ENCODE peak calls at places on chromosomes 13 and 19, in nine cellular contexts. R is AG10803; P is keratinocyte; I is upper lobe of left lung; A is right lobe of liver; B is CD8-positive, alpha-beta T cell; Y is tibial artery; H is cardiac muscle cell; S is ascending aorta. U is an unnamed sample.

GRCh38 chr13:50129923-50130685 is 114.9 kb downstream of the KCNRG start:
- DNase-seq in R (peak), P (no peak), I (peak), A (peak), B (peak), Y (peak), H (peak), S (peak), U (peak)

GRCh38 chr13:27379694-27380596 is 44.5 kb upstream of the GTF3A start:
- DNase-seq in R (peak), P (no peak), I (peak), A (peak), B (peak), Y (peak), H (peak), S (peak), U (peak)

GRCh38 chr19:33667141-33667540 is 45.4 kb downstream of the CHST8 start:
- DNase-seq in R (no peak), P (no peak), I (no peak), A (no peak), B (no peak), Y (no peak), H (no peak), S (no peak), U (no peak)

GRCh38 chr19:45768644-45769053 is 403 bp downstream of the SIX5 start:
- DNase-seq in R (peak), P (no peak), I (peak), A (peak), B (peak), Y (no peak), H (peak), S (no peak), U (no peak)

GRCh38 chr19:13164370-13165090 is 14.3 kb downstream of the IER2 start:
- DNase-seq in R (peak), P (no peak), I (peak), A (peak), B (peak), Y (peak), H (peak), S (peak), U (peak)

GRCh38 chr19:45448887-45449299 is 18.9 kb upstream of the FOSB start:
- DNase-seq in R (peak), P (peak), I (no peak), A (no peak), B (no peak), Y (no peak), H (peak), S (no peak), U (peak)

GRCh38 chr13:33497146-33497845 is 211.7 kb upstream of the STARD13 start:
- DNase-seq in R (no peak), P (no peak), I (no peak), A (no peak), B (no peak), Y (no peak), H (peak), S (no peak), U (peak)

GRCh38 chr19:1248454-1249297 is at the start of gene MIDN:
- DNase-seq in R (peak), P (no peak), I (peak), A (peak), B (peak), Y (peak), H (peak), S (peak), U (peak)

GRCh38 chr19:16449330-16449961 is 22.3 kb downstream of the EPS15L1 start:
- DNase-seq in R (no peak), P (no peak), I (no peak), A (no peak), B (peak), Y (no peak), H (no peak), S (no peak), U (no peak)

GRCh38 chr13:23710366-23710765 is 140.2 kb downstream of the TNFRSF19 start:
- DNase-seq in R (no peak), P (no peak), I (no peak), A (no peak), B (no peak), Y (no peak), H (no peak), S (no peak), U (no peak)

GRCh38 chr19:19053508-19054314 is 10.1 kb upstream of the SLC25A42 start:
- DNase-seq in R (peak), P (no peak), I (peak), A (peak), B (peak), Y (no peak), H (peak), S (no peak), U (peak)

GRCh38 chr13:111326981-111327642 is 6.7 kb downstream of the TEX29 start:
- DNase-seq in R (no peak), P (no peak), I (peak), A (no peak), B (no peak), Y (peak), H (no peak), S (peak), U (no peak)

GRCh38 chr19:29677001-29677781 is 11.9 kb downstream of the PLEKHF1 start:
- DNase-seq in R (no peak), P (no peak), I (no peak), A (no peak), B (no peak), Y (peak), H (no peak), S (no peak), U (no peak)

GRCh38 chr13:84400711-84401110 is 518.4 kb upstream of the SLITRK1 start:
- DNase-seq in R (peak), P (peak), I (no peak), A (no peak), B (no peak), Y (no peak), H (peak), S (no peak), U (peak)

GRCh38 chr19:17952041-17952976 is 14.6 kb upstream of the KCNN1 start:
- DNase-seq in R (no peak), P (no peak), I (peak), A (no peak), B (no peak), Y (no peak), H (no peak), S (no peak), U (no peak)

GRCh38 chr13:114146629-114147028 is 14.2 kb upstream of the RASA3 start:
- DNase-seq in R (no peak), P (no peak), I (no peak), A (no peak), B (peak), Y (peak), H (no peak), S (no peak), U (no peak)

GRCh38 chr13:19957320-19958118 is 1.0 kb upstream of the ZMYM2 start:
- DNase-seq in R (peak), P (peak), I (peak), A (peak), B (peak), Y (peak), H (peak), S (peak), U (peak)

GRCh38 chr19:1616875-1617274 is 11.6 kb upstream of the UQCR11 start:
- DNase-seq in R (no peak), P (no peak), I (no peak), A (no peak), B (no peak), Y (no peak), H (no peak), S (no peak), U (no peak)

GRCh38 chr13:46961719-46962118 is 64.9 kb upstream of the HTR2A start:
- DNase-seq in R (peak), P (no peak), I (no peak), A (no peak), B (no peak), Y (no peak), H (peak), S (no peak), U (peak)

GRCh38 chr19:16106121-16106520 is 5.6 kb upstream of the RAB8A start:
- DNase-seq in R (peak), P (no peak), I (no peak), A (no peak), B (no peak), Y (no peak), H (peak), S (no peak), U (no peak)

GRCh38 chr13:84446972-84447700 is 564.9 kb upstream of the SLITRK1 start:
- DNase-seq in R (peak), P (no peak), I (no peak), A (no peak), B (no peak), Y (no peak), H (peak), S (no peak), U (peak)

GRCh38 chr19:29277107-29277506 is 64.2 kb upstream of the UQCRFS1 start:
- DNase-seq in R (peak), P (no peak), I (no peak), A (no peak), B (peak), Y (no peak), H (peak), S (no peak), U (no peak)

GRCh38 chr13:97018029-97018819 is 23.9 kb upstream of the OXGR1 start:
- DNase-seq in R (peak), P (peak), I (no peak), A (no peak), B (peak), Y (no peak), H (peak), S (peak), U (peak)

GRCh38 chr13:60759499-60759898 is 362.5 kb downstream of the TDRD3 start:
- DNase-seq in R (no peak), P (no peak), I (no peak), A (no peak), B (no peak), Y (no peak), H (peak), S (no peak), U (peak)

GRCh38 chr19:6204212-6204611 is 68.7 kb downstream of the ACSBG2 start:
- DNase-seq in R (peak), P (no peak), I (no peak), A (no peak), B (no peak), Y (no peak), H (peak), S (no peak), U (no peak)

GRCh38 chr13:24893863-24894262 is 129.9 kb downstream of the RNF17 start:
- DNase-seq in R (no peak), P (no peak), I (no peak), A (no peak), B (no peak), Y (no peak), H (no peak), S (no peak), U (no peak)

GRCh38 chr19:47227347-47228167 is 3.4 kb downstream of the BBC3 start:
- DNase-seq in R (peak), P (no peak), I (peak), A (peak), B (peak), Y (peak), H (peak), S (peak), U (peak)

GRCh38 chr13:102132896-102133295 is 269.0 kb downstream of the FGF14 start:
- DNase-seq in R (no peak), P (no peak), I (no peak), A (no peak), B (no peak), Y (no peak), H (no peak), S (no peak), U (no peak)

GRCh38 chr19:4506449-4507149 is 11.7 kb downstream of the PLIN4 start:
- DNase-seq in R (peak), P (no peak), I (no peak), A (no peak), B (no peak), Y (no peak), H (peak), S (no peak), U (peak)

DNA sequence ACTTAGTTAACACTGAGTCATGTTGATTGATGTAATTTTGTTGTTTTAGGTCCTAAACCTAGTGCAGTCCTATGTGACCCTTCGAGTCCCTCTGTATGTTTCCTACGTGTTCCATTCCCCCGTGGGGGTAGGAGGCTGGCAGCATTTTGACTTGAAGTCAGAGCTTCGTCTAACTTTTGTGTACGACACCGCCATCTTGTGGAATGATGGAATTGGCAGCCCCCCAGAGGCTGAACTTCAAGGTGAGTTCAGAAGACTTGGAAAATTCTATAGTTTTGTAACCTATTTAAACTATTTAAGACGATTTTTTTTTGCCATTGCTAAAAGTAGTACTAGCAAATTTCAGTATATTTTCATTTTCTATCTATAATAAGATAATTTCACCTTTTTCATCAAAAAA is 117.9 kb downstream of the STOML3 start:
- DNase-seq in R (peak), P (no peak), I (no peak), A (peak), B (peak), Y (no peak), H (peak), S (no peak), U (peak)
- TF ChIP-seq CTCF in R (peak), P (peak), I (peak), A (peak), B (peak), Y (peak), H (peak), S (peak), U (peak)

GRCh38 chr19:42282036-42282762 is 13.1 kb downstream of the CIC start:
- DNase-seq in R (no peak), P (no peak), I (no peak), A (peak), B (no peak), Y (peak), H (no peak), S (no peak), U (no peak)
- H3K4me3 ChIP-seq in R (peak), P (no peak), I (peak), A (no peak), B (no peak), Y (peak), H (peak), S (peak), U (no peak)

DNA sequence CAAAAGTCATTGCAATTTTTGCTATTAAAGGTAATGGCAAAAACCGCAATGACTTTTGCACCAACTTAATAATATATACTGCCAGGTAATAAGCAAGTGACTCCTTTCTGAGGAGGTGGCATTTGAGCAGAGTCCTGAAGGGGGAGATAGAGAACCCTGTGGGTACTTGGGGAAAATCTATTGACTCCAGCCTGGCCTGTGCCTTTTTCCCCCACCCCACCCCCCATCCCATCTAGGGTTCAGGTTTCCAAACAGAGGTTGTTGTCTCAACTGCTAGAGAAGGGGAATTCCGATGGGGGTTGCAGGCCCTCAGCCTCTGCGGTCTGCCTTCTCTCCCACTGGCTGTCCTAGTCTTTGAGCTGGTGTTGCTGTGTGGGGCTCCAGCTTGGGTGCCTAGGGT is 11.5 kb downstream of the S1PR2 start:
- DNase-seq in R (peak), P (no peak), I (no peak), A (peak), B (peak), Y (no peak), H (peak), S (no peak), U (no peak)
- TF ChIP-seq CTCF in R (peak), P (peak), I (peak), A (peak), B (peak), Y (no peak), H (peak), S (no peak), U (peak)

GRCh38 chr19:54203151-54203611 is 2.5 kb downstream of the RPS9 start:
- DNase-seq in R (peak), P (no peak), I (no peak), A (peak), B (no peak), Y (no peak), H (peak), S (no peak), U (no peak)

GRCh38 chr19:54199401-54199800 is 1.3 kb upstream of the RPS9 start:
- DNase-seq in R (no peak), P (no peak), I (no peak), A (no peak), B (no peak), Y (no peak), H (no peak), S (no peak), U (no peak)

GRCh38 chr19:54204767-54205468 is 4.3 kb downstream of the RPS9 start:
- DNase-seq in R (no peak), P (no peak), I (no peak), A (no peak), B (no peak), Y (no peak), H (no peak), S (no peak), U (no peak)

GRCh38 chr19:54201172-54201701 is 579 bp downstream of the RPS9 start:
- DNase-seq in R (no peak), P (no peak), I (no peak), A (no peak), B (no peak), Y (no peak), H (peak), S (no peak), U (no peak)

DNA sequence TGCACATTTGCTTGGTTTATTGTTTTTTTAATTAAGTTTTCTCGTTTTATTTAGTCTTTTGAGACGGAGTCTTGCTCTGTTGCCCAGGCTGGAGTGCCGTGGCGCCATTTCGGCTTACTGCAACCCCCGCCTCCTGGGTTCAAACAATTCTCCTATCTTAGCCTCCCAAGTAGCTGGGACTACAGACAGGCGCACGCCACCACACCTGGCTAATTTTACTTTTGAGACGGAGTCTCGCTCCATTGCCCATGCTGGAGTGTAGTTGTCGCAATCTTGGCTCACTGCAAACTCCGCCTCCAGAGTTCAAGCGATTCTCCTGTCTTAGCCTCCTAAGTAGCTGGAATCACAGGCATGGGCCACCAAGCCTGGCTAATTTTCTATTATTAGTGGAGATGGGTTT is 1.3 kb downstream of the RPS9 start:
- DNase-seq in R (no peak), P (no peak), I (no peak), A (no peak), B (no peak), Y (no peak), H (peak), S (no peak), U (no peak)
- H3K4me3 ChIP-seq in R (peak), P (peak), I (peak), A (peak), B (peak), Y (peak), H (peak), S (peak), U (peak)

DNA sequence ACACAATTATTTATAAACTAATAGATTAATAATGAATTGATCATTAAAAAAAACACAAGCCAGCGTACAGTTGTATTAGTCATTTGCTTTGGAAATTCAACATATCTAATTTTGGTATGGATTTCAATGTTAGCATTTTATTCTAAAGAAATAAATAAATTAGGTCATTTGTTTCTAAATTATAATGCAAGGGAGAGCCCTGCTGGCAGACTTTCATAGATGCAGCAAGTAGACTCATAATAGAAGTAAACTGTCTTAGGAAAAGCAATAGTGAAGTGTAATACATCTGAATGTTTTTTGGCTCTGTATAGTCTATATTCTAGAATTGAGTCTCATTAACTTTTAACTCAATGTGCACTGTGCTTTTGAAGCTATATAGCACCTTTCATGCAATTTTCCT is 982.4 kb upstream of the MIR17HG start:
- DNase-seq in R (peak), P (no peak), I (no peak), A (no peak), B (no peak), Y (no peak), H (peak), S (no peak), U (peak)
- TF ChIP-seq CTCF in R (peak), P (peak), I (no peak), A (peak), B (no peak), Y (no peak), H (peak), S (no peak), U (peak)

U was measured in astrocyte of the spinal cord.